ENCODE peak calls at places on chromosomes 4 and X, in six cellular contexts. K is GM12892, P is tibial nerve, A is right lobe of liver, R is esophagus squamous epithelium, L is HCT116. O is an unnamed sample.

GRCh38 chr4:152535236-152535902 is 523 bp downstream of the FBXW7 start:
- DNase-seq in R (no peak), P (no peak), A (no peak), K (no peak), L (no peak), O (no peak)

GRCh38 chr4:158020175-158020574 is 152.7 kb downstream of the GASK1B start:
- DNase-seq in R (no peak), L (peak; percentile 18), K (no peak), P (no peak), A (no peak), O (no peak)

GRCh38 chrX:45850775-45851433 is 650.2 kb upstream of the DIPK2B start:
- DNase-seq in L (no peak), R (no peak), P (no peak), A (no peak), K (no peak), O (no peak)

GRCh38 chr4:88841635-88842034 is 144.0 kb upstream of the NAP1L5 start:
- DNase-seq in K (no peak), L (no peak), A (no peak), R (no peak), P (no peak), O (no peak)

GRCh38 chr4:180768610-180769009 is 1474.6 kb upstream of the TENM3 start:
- DNase-seq in L (no peak), R (no peak), K (no peak), A (no peak), P (no peak), O (no peak)

GRCh38 chr4:21948347-21949072 is at the start of gene KCNIP4:
- DNase-seq in K (no peak), P (no peak), R (no peak), L (no peak), A (peak; percentile 39), O (no peak)

GRCh38 chr4:127470290-127470809 is 162.4 kb upstream of the INTU start:
- DNase-seq in A (peak; percentile 41), P (no peak), L (no peak), R (no peak), K (no peak), O (no peak)

GRCh38 chrX:21493226-21493850 is 119.1 kb downstream of the CNKSR2 start:
- DNase-seq in K (no peak), A (no peak), P (no peak), R (no peak), L (no peak), O (no peak)

GRCh38 chr4:25172964-25173917 is 13.0 kb upstream of the SEPSECS start:
- DNase-seq in K (no peak), A (no peak), P (no peak), R (no peak), L (peak; percentile 86), O (no peak)

GRCh38 chr4:24799544-24800272 is 4.3 kb downstream of the SOD3 start:
- DNase-seq in R (no peak), L (no peak), K (no peak), A (no peak), P (no peak), O (no peak)

GRCh38 chrX:43224496-43224895 is 431.6 kb upstream of the MAOA start:
- DNase-seq in L (no peak), R (no peak), K (no peak), A (no peak), P (no peak), O (no peak)

GRCh38 chrX:29376584-29376983 is 789.3 kb downstream of the IL1RAPL1 start:
- DNase-seq in A (no peak), R (no peak), K (no peak), L (no peak), P (no peak), O (no peak)

GRCh38 chrX:46707274-46707965 is 51.5 kb downstream of the SLC9A7 start:
- DNase-seq in P (no peak), R (no peak), A (peak; percentile 65), K (no peak), L (no peak), O (no peak)

GRCh38 chr4:37561196-37561802 is 124.9 kb downstream of the RELL1 start:
- DNase-seq in K (no peak), L (no peak), P (no peak), A (no peak), R (no peak), O (no peak)

GRCh38 chr4:68391451-68391850 is 41.6 kb upstream of the YTHDC1 start:
- DNase-seq in P (no peak), R (no peak), A (no peak), K (no peak), L (no peak), O (no peak)

GRCh38 chr4:132396636-132397035 is 752.5 kb upstream of the PCDH10 start:
- DNase-seq in R (no peak), A (no peak), L (no peak), P (no peak), K (no peak), O (no peak)

GRCh38 chr4:8830056-8830455 is 41.6 kb downstream of the HMX1 start:
- DNase-seq in R (no peak), A (peak; percentile 24), K (peak; percentile 1), L (no peak), P (no peak), O (peak; percentile 79)

GRCh38 chr4:176794151-176794550 is 1.4 kb upstream of the VEGFC start:
- DNase-seq in R (no peak), A (no peak), K (no peak), L (no peak), P (no peak), O (no peak)

GRCh38 chr4:168451744-168452394 is 28.4 kb downstream of the DDX60L start:
- DNase-seq in R (no peak), A (no peak), P (no peak), L (peak; percentile 68), K (no peak), O (no peak)

GRCh38 chr4:128461300-128462103 is 173.9 kb upstream of the PGRMC2 start:
- DNase-seq in L (no peak), P (no peak), K (no peak), R (no peak), A (no peak), O (no peak)

GRCh38 chr4:114272226-114272625 is 292.8 kb upstream of the ARSJ start:
- DNase-seq in A (no peak), L (peak; percentile 40), K (no peak), R (no peak), P (no peak), O (no peak)

GRCh38 chrX:52865328-52865980 is 2.4 kb downstream of the XAGE3 start:
- DNase-seq in R (no peak), P (no peak), A (no peak), L (no peak), K (no peak), O (no peak)

GRCh38 chrX:115912372-115912897 is 258.1 kb upstream of the AGTR2 start:
- DNase-seq in A (no peak), L (no peak), P (no peak), K (no peak), R (no peak), O (no peak)

GRCh38 chrX:7120578-7121219 is 26.8 kb upstream of the STS start:
- DNase-seq in R (no peak), A (no peak), L (no peak), K (no peak), P (no peak), O (no peak)

GRCh38 chr4:151830168-151830567 is 69.4 kb upstream of the GATB start:
- DNase-seq in K (no peak), L (no peak), R (no peak), A (no peak), P (no peak), O (no peak)

GRCh38 chr4:41638806-41639205 is 100.8 kb downstream of the LIMCH1 start:
- DNase-seq in A (no peak), K (no peak), R (no peak), L (no peak), P (no peak), O (no peak)

GRCh38 chrX:38009641-38010040 is 3.3 kb downstream of the SYTL5 start:
- DNase-seq in A (no peak), P (no peak), K (no peak), L (no peak), R (no peak), O (no peak)

GRCh38 chrX:101385026-101385684 is 836 bp downstream of the BTK start:
- DNase-seq in P (no peak), L (no peak), R (no peak), A (no peak), K (no peak), O (no peak)

GRCh38 chrX:101383679-101384078 is 2.3 kb downstream of the BTK start:
- DNase-seq in P (no peak), R (no peak), L (no peak), A (no peak), K (no peak), O (no peak)

GRCh38 chrX:101388604-101389003 is 2.2 kb upstream of the RPL36A start:
- DNase-seq in K (no peak), L (no peak), R (no peak), A (no peak), P (no peak), O (no peak)

GRCh38 chrX:101386542-101386885 is 523 bp upstream of the BTK start:
- DNase-seq in R (no peak), A (no peak), P (no peak), K (no peak), L (no peak), O (no peak)

GRCh38 chrX:101385795-101386541 is at the start of gene BTK:
- DNase-seq in P (no peak), K (no peak), R (no peak), L (no peak), A (no peak), O (no peak)
- TF ChIP-seq POLR2A in P (no peak), K (peak; percentile 83), R (no peak), L (no peak), A (no peak), O (no peak)

GRCh38 chr4:2811830-2812599 is 19.1 kb downstream of the SH3BP2 start:
- DNase-seq in A (peak; percentile 74), R (peak; percentile 43), K (peak; percentile 78), P (peak; percentile 46), L (peak; percentile 16), O (no peak)
- TF ChIP-seq POLR2A in A (peak; percentile 28), R (no peak), K (peak; percentile 79), P (no peak), L (peak; percentile 54), O (no peak)

DNA sequence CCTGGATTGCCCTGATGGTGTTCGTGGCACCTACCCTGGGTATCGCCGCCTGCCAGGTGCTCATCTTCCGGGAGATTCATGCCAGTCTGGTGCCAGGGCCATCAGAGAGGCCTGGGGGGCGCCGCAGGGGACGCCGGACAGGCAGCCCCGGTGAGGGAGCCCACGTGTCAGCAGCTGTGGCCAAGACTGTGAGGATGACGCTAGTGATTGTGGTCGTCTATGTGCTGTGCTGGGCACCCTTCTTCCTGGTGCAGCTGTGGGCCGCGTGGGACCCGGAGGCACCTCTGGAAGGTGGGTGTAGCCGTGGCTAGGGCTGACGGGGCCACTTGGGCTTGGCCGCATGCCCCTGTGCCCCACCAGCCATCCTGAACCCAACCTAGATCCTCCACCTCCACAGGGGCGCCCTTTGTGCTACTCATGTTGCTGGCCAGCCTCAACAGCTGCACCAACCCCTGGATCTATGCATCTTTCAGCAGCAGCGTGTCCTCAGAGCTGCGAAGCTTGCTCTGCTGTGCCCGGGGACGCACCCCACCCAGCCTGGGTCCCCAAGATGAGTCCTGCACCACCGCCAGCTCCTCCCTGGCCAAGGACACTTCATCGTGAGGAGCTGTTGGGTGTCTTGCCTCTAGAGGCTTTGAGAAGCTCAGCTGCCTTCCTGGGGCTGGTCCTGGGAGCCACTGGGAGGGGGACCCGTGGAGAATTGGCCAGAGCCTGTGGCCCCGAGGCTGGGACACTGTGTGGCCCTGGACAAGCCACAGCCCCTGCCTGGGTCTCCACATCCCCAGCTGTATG is 1.8 kb downstream of the AVPR2 start:
- DNase-seq in A (no peak), P (no peak), K (no peak), L (no peak), R (no peak), O (no peak)
- TF ChIP-seq POLR2A in A (no peak), P (no peak), K (no peak), L (no peak), R (no peak), O (no peak)

GRCh38 chrX:135520553-135521404 is at the start of gene INTS6L:
- DNase-seq in R (peak; percentile 64), K (peak; percentile 41), P (peak; percentile 69), L (peak; percentile 67), A (peak; percentile 67), O (peak; percentile 94)
- TF ChIP-seq POLR2A in R (peak; percentile 73), K (peak; percentile 99), P (peak; percentile 84), L (peak; percentile 83), A (peak; percentile 84), O (peak; percentile 93)

O was measured in vagina.